ENCODE peak calls at places on chromosome 2, in eight cellular contexts. Y is activated naive CD4-positive, alpha-beta T cell treated with anti-CD3 and anti-CD28 coated beads, Interleukin-2, amount 10 ng/mL, durations not matched to agents 7 days and 5 days; D is HCT116; I is left colon; X is ELR; L is GM12878; T is cardiac muscle cell; Q is NCI-H1092 treated with DMSO at 0.1 percent for 48 hours. O is an unnamed sample.

GRCh38 chr2:47346107-47346506 is 56.8 kb upstream of the MSH2 start:
- DNase-seq in D (no peak), X (no peak), Q (no peak), T (no peak), L (no peak), Y (no peak), I (no peak), O (no peak)

GRCh38 chr2:204453730-204454167 is 91.5 kb upstream of the PARD3B start:
- DNase-seq in Y (no peak), Q (peak), I (peak), D (no peak), L (no peak), X (peak), T (peak), O (no peak)

GRCh38 chr2:190267302-190267701 is 52.3 kb downstream of the HIBCH start:
- DNase-seq in Y (no peak), Q (no peak), I (no peak), D (peak), T (no peak), X (peak), L (no peak), O (no peak)

GRCh38 chr2:152242787-152243472 is 67.4 kb upstream of the STAM2 start:
- DNase-seq in Y (no peak), T (no peak), L (no peak), Q (no peak), I (no peak), D (no peak), X (no peak), O (no peak)

GRCh38 chr2:98932778-98933343 is 3.2 kb downstream of the CRACDL start:
- DNase-seq in X (no peak), T (no peak), L (no peak), Y (no peak), Q (no peak), D (no peak), I (no peak), O (no peak)

GRCh38 chr2:134634054-134634630 is 84.7 kb downstream of the TMEM163 start:
- DNase-seq in L (no peak), D (no peak), Q (no peak), Y (no peak), I (no peak), T (no peak), X (no peak), O (no peak)

GRCh38 chr2:168369087-168369486 is 87.0 kb upstream of the CERS6 start:
- DNase-seq in Q (no peak), X (no peak), T (no peak), Y (no peak), I (no peak), L (no peak), D (no peak), O (no peak)

GRCh38 chr2:195636890-195637289 is 20.1 kb upstream of the SLC39A10 start:
- DNase-seq in Y (no peak), L (no peak), D (no peak), Q (no peak), I (no peak), T (no peak), X (peak), O (no peak)

GRCh38 chr2:112783187-112783721 is 1.0 kb downstream of the IL1A start:
- DNase-seq in Q (no peak), X (no peak), Y (no peak), D (no peak), T (no peak), L (no peak), I (no peak), O (no peak)

GRCh38 chr2:240214790-240215675 is 74.6 kb upstream of the OTOS start:
- DNase-seq in I (no peak), T (no peak), X (no peak), Y (peak), L (no peak), D (no peak), Q (no peak), O (no peak)